ENCODE peak calls at places on chromosomes 2 and 18, in five cellular contexts. G is CD8-positive, alpha-beta T cell; B is IMR-90; O is aorta; E is HepG2. P is an unnamed sample. For H3K27me3 and H3K4me1, the result is how much of the 10 kb centered on the place peaks cover.

GRCh38 chr2:25981596-25982272 is 563 bp downstream of the KIF3C start:
- DNase-seq in O (no peak), G (no peak), E (no peak), B (no peak), P (no peak)

GRCh38 chr18:35923939-35924338 is 48.5 kb upstream of the RMP24 start:
- DNase-seq in E (no peak), B (no peak), G (no peak), O (no peak), P (no peak)

GRCh38 chr2:68043719-68044498 is 18.9 kb downstream of the C1D start:
- DNase-seq in O (no peak), B (peak), G (no peak), E (no peak), P (no peak)

GRCh38 chr2:128566671-128567070 is 248.0 kb upstream of the HS6ST1 start:
- DNase-seq in E (no peak), G (no peak), B (no peak), O (no peak), P (no peak)

GRCh38 chr2:144429396-144430112 is 90.4 kb downstream of the ZEB2 start:
- DNase-seq in E (no peak), B (no peak), G (no peak), O (peak), P (no peak)

GRCh38 chr18:45688834-45689233 is 35.1 kb upstream of the SLC14A1 start:
- DNase-seq in G (peak), O (no peak), B (no peak), E (no peak), P (no peak)

GRCh38 chr2:173590278-173590811 is 235.7 kb downstream of the CDCA7 start:
- DNase-seq in G (no peak), B (peak), O (peak), E (peak), P (peak)

GRCh38 chr2:235940330-235940729 is 227.9 kb downstream of the GBX2 start:
- DNase-seq in G (no peak), O (peak), E (no peak), B (peak), P (no peak)

GRCh38 chr18:76978616-76979015 is 154.0 kb downstream of the MBP start:
- DNase-seq in G (no peak), B (no peak), O (no peak), E (no peak), P (no peak)

GRCh38 chr2:52144588-52144987 is 1112.7 kb upstream of the NRXN1 start:
- DNase-seq in O (no peak), E (no peak), G (no peak), B (peak), P (no peak)

GRCh38 chr2:211133766-211134165 is 577.4 kb downstream of the CPS1 start:
- DNase-seq in O (no peak), G (no peak), B (no peak), E (no peak), P (no peak)

GRCh38 chr18:60146220-60146960 is 226.2 kb downstream of the MC4R start:
- DNase-seq in E (no peak), B (no peak), G (no peak), O (no peak), P (no peak)

GRCh38 chr2:96903318-96903717 is 33.4 kb upstream of the SEMA4C start:
- DNase-seq in B (no peak), G (no peak), E (no peak), O (no peak), P (no peak)
- H3K4me3 ChIP-seq in B (no peak), G (no peak), E (no peak), O (no peak), P (no peak)

GRCh38 chr2:205857532-205857931 is 175.2 kb downstream of the NRP2 start:
- DNase-seq in B (no peak), G (no peak), E (no peak), O (no peak), P (no peak)
- H3K27me3 ChIP-seq in B (under half), G (under half), E (under half), O (under half), P (under half)

GRCh38 chr18:48949606-48950535 is 894 bp downstream of the SMAD7 start:
- DNase-seq in G (peak), B (peak), E (no peak), O (no peak), P (peak)
- H3K4me1 ChIP-seq in G (under half), B (under half), E (under half), O (under half), P (under half)

GRCh38 chr2:790081-790480 is 112.9 kb upstream of the TMEM18 start:
- DNase-seq in G (no peak), E (no peak), O (no peak), B (no peak), P (no peak)
- H3K4me3 ChIP-seq in G (no peak), E (no peak), O (no peak), B (no peak), P (no peak)

GRCh38 chr2:118830121-118830520 is 17.3 kb downstream of the EN1 start:
- DNase-seq in O (no peak), B (no peak), G (no peak), E (no peak), P (no peak)

GRCh38 chr2:118832791-118833715 is 14.4 kb downstream of the EN1 start:
- DNase-seq in G (no peak), O (no peak), B (no peak), E (no peak), P (no peak)

GRCh38 chr2:118830886-118831285 is 16.6 kb downstream of the EN1 start:
- DNase-seq in B (no peak), E (no peak), G (no peak), O (no peak), P (no peak)

GRCh38 chr2:118833716-118834439 is 13.6 kb downstream of the EN1 start:
- DNase-seq in B (no peak), O (no peak), G (no peak), E (no peak), P (no peak)

GRCh38 chr2:118832071-118832790 is 15.2 kb downstream of the EN1 start:
- DNase-seq in G (no peak), O (no peak), E (no peak), B (no peak), P (no peak)
- H3K27me3 ChIP-seq in G (under half), O (under half), E (under half), B (half or more), P (half or more)

GRCh38 chr2:240564191-240564570 is 4.0 kb downstream of the DUSP28 start:
- DNase-seq in G (no peak), O (no peak), B (no peak), E (no peak), P (no peak)
- H3K4me1 ChIP-seq in G (half or more), O (under half), B (under half), E (under half), P (half or more)

GRCh38 chr2:118669639-118670038 is 177.8 kb downstream of the EN1 start:
- DNase-seq in B (no peak), G (no peak), O (no peak), E (no peak), P (no peak)
- H3K4me3 ChIP-seq in B (no peak), G (no peak), O (no peak), E (no peak), P (no peak)

DNA sequence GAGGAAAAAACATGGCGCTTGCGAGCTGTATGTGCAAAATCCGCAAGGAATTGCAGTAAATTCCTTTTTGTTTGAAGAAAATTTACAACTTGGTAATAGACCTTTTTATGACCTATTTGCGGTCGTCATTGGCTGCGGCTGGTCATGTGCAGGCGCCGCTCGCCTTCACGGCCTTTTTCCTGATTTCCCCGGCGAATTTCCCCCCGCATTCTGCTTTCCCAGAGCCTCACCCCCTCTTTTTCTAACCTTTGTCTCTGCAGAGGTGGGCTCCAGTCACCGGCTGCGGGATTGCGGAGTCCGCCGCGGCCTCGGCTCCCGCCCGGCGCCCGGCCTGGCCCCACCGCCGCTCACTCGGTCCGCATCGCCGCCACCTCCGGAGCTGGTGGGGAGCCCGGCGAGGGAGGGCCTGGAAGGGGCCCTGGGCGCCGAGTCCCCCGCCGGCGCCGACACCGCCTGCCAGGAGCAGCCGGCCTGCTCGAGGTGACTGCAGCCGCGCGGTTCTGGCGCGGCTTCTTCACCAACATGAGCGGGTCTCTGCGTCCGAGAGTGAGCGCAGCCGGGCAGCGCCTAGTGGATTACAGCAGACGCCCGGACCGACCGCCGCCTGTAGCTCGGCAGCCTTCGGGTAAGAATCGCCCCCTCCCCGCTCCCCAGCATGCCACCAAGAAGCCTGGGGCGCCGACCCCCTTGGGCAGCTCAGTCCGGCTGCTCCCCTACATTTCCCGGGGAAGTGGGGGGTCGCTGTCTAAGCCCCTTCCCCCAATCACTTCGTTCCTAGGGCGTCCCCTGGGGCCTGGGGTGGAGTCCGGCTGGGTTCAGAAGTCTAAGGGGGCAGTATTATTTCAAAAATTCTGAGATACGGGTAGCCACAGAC is 7.1 kb downstream of the HOXD8 start:
- DNase-seq in B (no peak), E (no peak), G (no peak), O (no peak), P (no peak)
- H3K27me3 ChIP-seq in B (half or more), E (half or more), G (half or more), O (under half), P (half or more)

DNA sequence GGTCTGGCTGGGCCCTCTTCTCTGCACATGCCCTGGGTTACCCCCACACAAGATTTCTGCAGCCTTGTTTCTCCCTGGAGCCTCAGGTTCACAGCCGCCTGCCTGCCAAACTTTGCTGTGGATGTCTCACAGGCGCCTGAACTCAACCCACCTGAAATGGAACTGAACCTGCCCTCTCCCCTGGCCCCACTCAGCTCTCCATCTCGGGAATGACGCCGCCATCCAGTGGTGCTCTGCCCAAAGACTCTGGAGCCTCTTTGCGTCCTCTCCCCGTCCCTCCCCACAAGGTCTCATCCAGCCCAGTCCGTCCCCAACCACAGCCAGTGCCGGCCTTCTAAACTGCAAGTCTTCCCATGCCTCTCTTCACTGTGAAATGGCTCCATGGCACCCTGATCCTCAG is 29.1 kb downstream of the EMX1 start:
- DNase-seq in G (no peak), B (no peak), O (no peak), E (no peak), P (no peak)
- H3K4me1 ChIP-seq in G (under half), B (under half), O (under half), E (under half), P (under half)

GRCh38 chr2:44951124-44951523 is 9.6 kb downstream of the SIX3 start:
- DNase-seq in B (no peak), O (no peak), E (no peak), G (no peak), P (peak)

GRCh38 chr2:44948565-44949328 is 7.2 kb downstream of the SIX3 start:
- DNase-seq in E (no peak), G (no peak), B (no peak), O (peak), P (peak)

GRCh38 chr2:44951714-44952113 is 10.2 kb downstream of the SIX3 start:
- DNase-seq in O (no peak), G (no peak), B (no peak), E (no peak), P (peak)

GRCh38 chr2:44950646-44951045 is 9.1 kb downstream of the SIX3 start:
- DNase-seq in O (no peak), B (no peak), G (no peak), E (no peak), P (no peak)

GRCh38 chr2:44949329-44950151 is 8.0 kb downstream of the SIX3 start:
- DNase-seq in G (no peak), B (peak), E (no peak), O (peak), P (peak)
- H3K4me3 ChIP-seq in G (no peak), B (no peak), E (peak), O (no peak), P (no peak)